ENCODE peak calls at places on chromosomes 5 and 9, in nine cellular contexts. One of them, this sample, is unnamed.

GRCh38 chr5:129079496-129079895 is 15.1 kb upstream of the ISOC1 start:
- DNase-seq in H9: no peak
- DNase-seq in glomerular endothelial cell: no peak
- DNase-seq in retinal pigment epithelial cell: no peak
- DNase-seq in T-cell: no peak
- DNase-seq in stimulated activated naive CD8-positive, alpha-beta T cell treated with anti-CD3 and anti-CD28 coated beads, Interleukin-15, amount 100 ng/mL, for 72 hours: no peak
- DNase-seq in T follicular helper cell: no peak
- DNase-seq in nephron progenitor cell: no peak
- DNase-seq in kidney: no peak
- DNase-seq in this sample: no peak

GRCh38 chr5:116144103-116144502 is 59.3 kb downstream of the COMMD10 start:
- DNase-seq in nephron progenitor cell: no peak
- DNase-seq in stimulated activated naive CD8-positive, alpha-beta T cell treated with anti-CD3 and anti-CD28 coated beads, Interleukin-15, amount 100 ng/mL, for 72 hours: no peak
- DNase-seq in T follicular helper cell: no peak
- DNase-seq in T-cell: no peak
- DNase-seq in glomerular endothelial cell: no peak
- DNase-seq in kidney: no peak
- DNase-seq in H9: no peak
- DNase-seq in retinal pigment epithelial cell: no peak
- DNase-seq in this sample: no peak

GRCh38 chr9:128689820-128690683 is 1.0 kb downstream of the SET start:
- DNase-seq in retinal pigment epithelial cell: no peak
- DNase-seq in T-cell: peak
- DNase-seq in stimulated activated naive CD8-positive, alpha-beta T cell treated with anti-CD3 and anti-CD28 coated beads, Interleukin-15, amount 100 ng/mL, for 72 hours: peak
- DNase-seq in nephron progenitor cell: peak
- DNase-seq in H9: peak
- DNase-seq in kidney: peak
- DNase-seq in T follicular helper cell: peak
- DNase-seq in glomerular endothelial cell: no peak
- DNase-seq in this sample: no peak

GRCh38 chr5:16965581-16965980 is 29.5 kb upstream of the MYO10 start:
- DNase-seq in glomerular endothelial cell: no peak
- DNase-seq in H9: no peak
- DNase-seq in T-cell: no peak
- DNase-seq in nephron progenitor cell: no peak
- DNase-seq in retinal pigment epithelial cell: no peak
- DNase-seq in T follicular helper cell: no peak
- DNase-seq in kidney: no peak
- DNase-seq in stimulated activated naive CD8-positive, alpha-beta T cell treated with anti-CD3 and anti-CD28 coated beads, Interleukin-15, amount 100 ng/mL, for 72 hours: no peak
- DNase-seq in this sample: no peak

GRCh38 chr5:1500411-1501091 is 23.2 kb downstream of the LPCAT1 start:
- DNase-seq in kidney: no peak
- DNase-seq in T follicular helper cell: no peak
- DNase-seq in retinal pigment epithelial cell: no peak
- DNase-seq in H9: no peak
- DNase-seq in stimulated activated naive CD8-positive, alpha-beta T cell treated with anti-CD3 and anti-CD28 coated beads, Interleukin-15, amount 100 ng/mL, for 72 hours: no peak
- DNase-seq in glomerular endothelial cell: no peak
- DNase-seq in T-cell: no peak
- DNase-seq in nephron progenitor cell: no peak
- DNase-seq in this sample: no peak

GRCh38 chr9:131045300-131046092 is 36.5 kb downstream of the LAMC3 start:
- DNase-seq in stimulated activated naive CD8-positive, alpha-beta T cell treated with anti-CD3 and anti-CD28 coated beads, Interleukin-15, amount 100 ng/mL, for 72 hours: peak
- DNase-seq in glomerular endothelial cell: no peak
- DNase-seq in retinal pigment epithelial cell: no peak
- DNase-seq in T follicular helper cell: no peak
- DNase-seq in nephron progenitor cell: no peak
- DNase-seq in kidney: no peak
- DNase-seq in T-cell: peak
- DNase-seq in H9: no peak
- DNase-seq in this sample: no peak

GRCh38 chr9:121640076-121640475 is 11.4 kb upstream of the DAB2IP start:
- DNase-seq in nephron progenitor cell: peak
- DNase-seq in T follicular helper cell: no peak
- DNase-seq in glomerular endothelial cell: no peak
- DNase-seq in retinal pigment epithelial cell: no peak
- DNase-seq in stimulated activated naive CD8-positive, alpha-beta T cell treated with anti-CD3 and anti-CD28 coated beads, Interleukin-15, amount 100 ng/mL, for 72 hours: peak
- DNase-seq in T-cell: no peak
- DNase-seq in H9: peak
- DNase-seq in kidney: peak
- DNase-seq in this sample: peak

GRCh38 chr5:94276751-94277150 is 341.7 kb downstream of the KIAA0825 start:
- DNase-seq in T-cell: no peak
- DNase-seq in stimulated activated naive CD8-positive, alpha-beta T cell treated with anti-CD3 and anti-CD28 coated beads, Interleukin-15, amount 100 ng/mL, for 72 hours: no peak
- DNase-seq in kidney: no peak
- DNase-seq in retinal pigment epithelial cell: no peak
- DNase-seq in H9: no peak
- DNase-seq in nephron progenitor cell: no peak
- DNase-seq in glomerular endothelial cell: no peak
- DNase-seq in T follicular helper cell: no peak
- DNase-seq in this sample: no peak

GRCh38 chr5:133234911-133235310 is 183.1 kb downstream of the HSPA4 start:
- DNase-seq in retinal pigment epithelial cell: no peak
- DNase-seq in T follicular helper cell: no peak
- DNase-seq in glomerular endothelial cell: no peak
- DNase-seq in nephron progenitor cell: no peak
- DNase-seq in H9: no peak
- DNase-seq in stimulated activated naive CD8-positive, alpha-beta T cell treated with anti-CD3 and anti-CD28 coated beads, Interleukin-15, amount 100 ng/mL, for 72 hours: no peak
- DNase-seq in T-cell: no peak
- DNase-seq in kidney: no peak
- DNase-seq in this sample: no peak

GRCh38 chr9:19488721-19489120 is 79.9 kb downstream of the ACER2 start:
- DNase-seq in glomerular endothelial cell: no peak
- DNase-seq in retinal pigment epithelial cell: no peak
- DNase-seq in H9: no peak
- DNase-seq in T-cell: no peak
- DNase-seq in T follicular helper cell: no peak
- DNase-seq in nephron progenitor cell: no peak
- DNase-seq in stimulated activated naive CD8-positive, alpha-beta T cell treated with anti-CD3 and anti-CD28 coated beads, Interleukin-15, amount 100 ng/mL, for 72 hours: no peak
- DNase-seq in kidney: no peak
- DNase-seq in this sample: no peak